ENCODE peak calls at places on chromosomes 6 and 20, in four cellular contexts. G is caudate nucleus; M is fibroblast of pulmonary artery; I is activated effector memory CD4-positive, alpha-beta T cell treated with Interleukin-2 at 50 U/mL for 16 hours. S is an unnamed sample.

GRCh38 chr6:170553686-170554085 is 483 bp upstream of the TBP start:
- DNase-seq in G (no peak), M (peak), I (no peak), S (peak)

GRCh38 chr6:85390775-85391174 is 59.1 kb upstream of the NT5E start:
- DNase-seq in G (no peak), I (no peak), M (peak), S (no peak)

GRCh38 chr20:1687053-1687452 is 29.5 kb upstream of the SIRPG start:
- DNase-seq in G (no peak), I (no peak), M (no peak), S (no peak)

GRCh38 chr20:58781138-58781537 is 69.6 kb downstream of the GNAS-AS1 start:
- DNase-seq in I (no peak), M (no peak), G (no peak), S (no peak)

GRCh38 chr20:3701061-3701998 is 11.1 kb downstream of the SIGLEC1 start:
- DNase-seq in G (no peak), I (no peak), M (no peak), S (no peak)

GRCh38 chr6:105604593-105604905 is 201.7 kb upstream of the PREP start:
- DNase-seq in M (no peak), I (no peak), G (no peak), S (no peak)

GRCh38 chr20:47872341-47872740 is 87.1 kb upstream of the SULF2 start:
- DNase-seq in M (peak), G (no peak), I (no peak), S (no peak)

GRCh38 chr6:5275497-5275896 is 14.2 kb downstream of the FARS2 start:
- DNase-seq in I (no peak), G (no peak), M (peak), S (no peak)

GRCh38 chr6:13375360-13375878 is 47.1 kb upstream of the TBC1D7 start:
- DNase-seq in I (no peak), M (no peak), G (no peak), S (no peak)

GRCh38 chr6:44222987-44223470 is 366 bp upstream of the SLC29A1 start:
- DNase-seq in I (no peak), G (no peak), M (no peak), S (no peak)

GRCh38 chr20:62458256-62459251 is 17.2 kb downstream of the GATA5 start:
- DNase-seq in G (no peak), I (no peak), M (no peak), S (no peak)

GRCh38 chr6:4853782-4854511 is 77.7 kb downstream of the CDYL start:
- DNase-seq in I (no peak), G (no peak), M (peak), S (no peak)

GRCh38 chr6:30044630-30045029 is 16.4 kb upstream of the POLR1H start:
- DNase-seq in M (peak), G (no peak), I (no peak), S (no peak)

GRCh38 chr6:22145823-22146379 is 150.9 kb downstream of the PRL start:
- DNase-seq in G (peak), I (no peak), M (peak), S (peak)

GRCh38 chr6:43733471-43734293 is 36.3 kb upstream of the VEGFA start:
- DNase-seq in I (peak), G (no peak), M (no peak), S (no peak)

GRCh38 chr6:29705389-29706231 is 17.6 kb upstream of the HLA-F start:
- DNase-seq in M (peak), I (no peak), G (no peak), S (peak)